ENCODE peak calls at places on chromosome 9, in eight cellular contexts. Q, W, X, G, P, L, E and V are unnamed samples.
A peak's percentile ranks its signal among the peaks of the same experiment; 100 is the strongest.

GRCh38 chr9:6944093-6944551 is 186.3 kb downstream of the KDM4C start:
- DNase-seq in Q (peak; percentile 59), W (no peak), X (no peak), G (peak; percentile 53), P (no peak), L (no peak), E (no peak), V (no peak)

GRCh38 chr9:122251351-122251750 is 13.3 kb downstream of the RBM18 start:
- DNase-seq in Q (no peak), W (no peak), X (no peak), G (no peak), P (no peak), L (no peak), E (no peak), V (no peak)

GRCh38 chr9:68733021-68733405 is 28.0 kb downstream of the PIP5K1B start:
- DNase-seq in Q (no peak), W (no peak), X (no peak), G (no peak), P (no peak), L (no peak), E (no peak), V (no peak)

GRCh38 chr9:102273952-102274351 is 535.5 kb upstream of the GRIN3A start:
- DNase-seq in Q (no peak), W (no peak), X (no peak), G (no peak), P (no peak), L (no peak), E (no peak), V (no peak)

GRCh38 chr9:5843450-5844249 is 10.7 kb upstream of the ERMP1 start:
- DNase-seq in Q (no peak), W (no peak), X (no peak), G (peak; percentile 34), P (no peak), L (no peak), E (peak; percentile 57), V (no peak)

GRCh38 chr9:37026936-37027581 is 7.0 kb downstream of the PAX5 start:
- DNase-seq in Q (no peak), W (no peak), X (no peak), G (no peak), P (no peak), L (no peak), E (no peak), V (no peak)

GRCh38 chr9:89806371-89807100 is 201.7 kb downstream of the GADD45G start:
- DNase-seq in Q (peak; percentile 8), W (no peak), X (no peak), G (no peak), P (no peak), L (peak; percentile 27), E (no peak), V (peak; percentile 52)

GRCh38 chr9:121344062-121344696 is 25.9 kb downstream of the STOM start:
- DNase-seq in Q (no peak), W (no peak), X (no peak), G (no peak), P (no peak), L (no peak), E (no peak), V (no peak)

GRCh38 chr9:121107041-121107440 is 32.3 kb downstream of the CNTRL start:
- DNase-seq in Q (no peak), W (no peak), X (no peak), G (no peak), P (no peak), L (no peak), E (peak; percentile 27), V (no peak)

GRCh38 chr9:125608488-125609224 is 98.4 kb downstream of the MAPKAP1 start:
- DNase-seq in Q (no peak), W (no peak), X (no peak), G (no peak), P (no peak), L (no peak), E (no peak), V (no peak)

GRCh38 chr9:35490155-35490909 is 421 bp downstream of the RUSC2 start:
- DNase-seq in Q (no peak), W (no peak), X (peak; percentile 33), G (no peak), P (no peak), L (no peak), E (peak; percentile 53), V (no peak)

GRCh38 chr9:124077915-124078572 is 66.5 kb downstream of the LHX2 start:
- DNase-seq in Q (peak; percentile 33), W (no peak), X (no peak), G (peak; percentile 16), P (no peak), L (no peak), E (no peak), V (no peak)

GRCh38 chr9:68685770-68686169 is 19.3 kb upstream of the PIP5K1B start:
- DNase-seq in Q (no peak), W (no peak), X (peak; percentile 82), G (no peak), P (peak; percentile 53), L (no peak), E (peak; percentile 30), V (no peak)

GRCh38 chr9:79598562-79599345 is 27.0 kb downstream of the TLE4 start:
- DNase-seq in Q (no peak), W (no peak), X (no peak), G (no peak), P (no peak), L (no peak), E (no peak), V (no peak)

GRCh38 chr9:33151601-33152000 is 15.5 kb downstream of the B4GALT1 start:
- DNase-seq in Q (no peak), W (no peak), X (no peak), G (no peak), P (no peak), L (no peak), E (no peak), V (no peak)

GRCh38 chr9:125815568-125815967 is 68.4 kb downstream of the PBX3 start:
- DNase-seq in Q (peak; percentile 55), W (no peak), X (no peak), G (no peak), P (no peak), L (no peak), E (no peak), V (peak; percentile 22)

GRCh38 chr9:4620046-4620765 is 41.9 kb upstream of the PLPP6 start:
- DNase-seq in Q (no peak), W (no peak), X (no peak), G (no peak), P (no peak), L (no peak), E (no peak), V (no peak)

GRCh38 chr9:76181020-76181641 is 213.1 kb downstream of the RFK start:
- DNase-seq in Q (peak; percentile 49), W (no peak), X (no peak), G (peak; percentile 48), P (no peak), L (no peak), E (peak; percentile 12), V (peak; percentile 22)

DNA sequence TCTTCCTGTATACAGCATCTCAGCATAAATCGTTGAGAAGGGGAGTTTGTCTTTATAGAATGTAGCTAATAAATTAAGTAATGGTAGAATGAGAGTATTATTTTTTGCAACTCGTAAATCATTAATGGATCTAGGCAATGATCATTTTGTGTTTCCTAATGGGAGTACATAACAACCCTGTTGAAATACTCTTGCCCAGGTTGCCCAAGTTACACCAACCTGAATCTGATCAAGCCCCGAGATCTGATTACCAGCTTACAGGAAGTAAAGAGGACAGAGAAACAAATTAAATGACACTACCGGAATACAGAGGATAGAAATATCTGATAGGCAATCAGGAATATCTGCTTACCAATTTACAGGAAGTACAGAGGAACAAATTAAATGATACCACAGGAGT is 107.3 kb downstream of the AOPEP start:
- DNase-seq in Q (no peak), W (no peak), X (no peak), G (no peak), P (no peak), L (no peak), E (no peak), V (no peak)
- H3K4me3 ChIP-seq in Q (no peak overlapping the region), W (no peak overlapping the region), X (no peak overlapping the region), G (no peak overlapping the region), P (no peak overlapping the region), L (no peak overlapping the region), E (no peak overlapping the region), V (no peak overlapping the region)

DNA sequence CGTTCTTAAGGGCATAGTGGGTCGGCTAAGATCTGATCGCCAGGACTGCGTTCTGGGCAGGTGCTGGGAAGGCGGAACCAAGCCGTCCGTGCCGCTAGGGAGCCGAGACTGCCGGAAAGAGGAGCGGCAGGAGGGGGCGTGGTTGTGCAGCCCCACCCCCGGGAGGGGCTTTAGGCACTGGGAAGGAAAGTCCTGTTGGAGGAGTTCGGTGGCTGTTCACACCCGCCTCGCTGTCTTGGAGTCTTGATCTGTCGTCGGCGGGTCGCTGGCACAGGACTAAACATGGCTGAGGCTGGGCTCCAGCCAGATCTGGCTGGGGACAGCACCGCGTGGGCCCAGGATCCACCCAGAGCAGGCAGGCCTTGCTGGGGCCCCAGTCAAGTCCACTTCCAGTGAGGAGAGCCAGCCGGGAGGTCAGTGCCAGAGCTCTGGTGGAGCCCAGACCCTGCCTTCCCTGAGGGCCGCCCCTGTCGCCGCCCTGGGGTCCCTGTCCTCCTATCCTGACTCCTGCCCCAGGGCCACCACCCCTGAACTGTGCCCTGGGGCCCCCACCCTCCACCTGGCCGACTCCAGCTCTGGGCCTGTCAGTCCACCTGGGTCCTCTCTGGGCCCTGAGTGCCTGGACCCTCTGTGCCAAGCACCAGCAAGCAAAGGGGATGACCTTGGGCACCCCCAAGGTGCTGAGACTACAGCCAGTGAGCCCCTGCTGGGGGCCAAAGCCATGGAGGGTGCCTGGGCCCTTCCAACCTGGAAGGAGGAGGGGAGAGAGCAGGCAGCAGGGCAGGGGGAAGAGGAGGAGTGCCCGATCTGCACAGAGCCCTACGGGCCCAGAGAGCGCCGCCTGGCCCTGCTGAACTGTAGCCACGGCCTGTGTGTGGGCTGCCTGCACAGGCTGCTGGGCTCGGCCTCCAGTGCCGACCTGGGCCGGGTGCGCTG is 4.5 kb downstream of the RNF208 start:
- DNase-seq in Q (peak; percentile 40), W (no peak), X (peak; percentile 94), G (no peak), P (peak; percentile 95), L (no peak), E (no peak), V (no peak)
- H3K4me3 ChIP-seq in Q (peak overlapping the region; percentile 44), W (no peak overlapping the region), X (peak overlapping the region; percentile 39), G (no peak overlapping the region), P (peak overlapping the region; percentile 46), L (no peak overlapping the region), E (no peak overlapping the region), V (peak overlapping the region; percentile 50)

GRCh38 chr9:127452481-127453092 is 1.3 kb downstream of the LRSAM1 start:
- DNase-seq in Q (peak; percentile 35), W (no peak), X (peak; percentile 90), G (no peak), P (peak; percentile 91), L (no peak), E (no peak), V (no peak)
- H3K4me3 ChIP-seq in Q (peak overlapping the region; percentile 96), W (peak overlapping the region; percentile 98), X (no peak overlapping the region), G (peak overlapping the region; percentile 88), P (peak overlapping the region; percentile 69), L (peak overlapping the region; percentile 94), E (peak overlapping the region; percentile 98), V (peak overlapping the region; percentile 97)

DNA sequence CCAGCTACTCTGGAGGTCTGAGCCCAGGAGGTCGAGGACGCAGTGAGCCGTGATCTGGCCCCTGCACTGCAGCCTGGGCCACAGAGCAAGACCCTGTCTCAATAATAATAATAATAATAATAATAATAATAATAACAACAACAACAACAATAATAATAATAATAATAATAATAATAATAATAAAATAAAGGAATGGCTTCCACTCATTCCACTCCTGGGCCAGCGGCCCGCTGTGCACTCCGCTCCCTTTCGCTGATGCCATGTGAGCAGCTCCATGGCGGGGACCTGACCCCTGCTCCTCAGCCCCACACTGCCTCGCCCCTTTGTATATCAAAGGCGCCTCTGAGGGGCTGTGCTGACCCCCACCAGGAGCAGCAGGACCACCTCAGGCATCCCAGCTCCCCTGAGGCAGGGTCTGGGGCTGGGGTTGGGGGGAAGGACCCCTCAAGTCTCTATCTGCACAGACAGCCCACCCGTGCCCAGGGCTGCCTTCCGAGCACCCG is 20.0 kb downstream of the GBGT1 start:
- DNase-seq in Q (no peak), W (no peak), X (no peak), G (no peak), P (peak; percentile 24), L (no peak), E (no peak), V (no peak)
- H3K4me3 ChIP-seq in Q (no peak overlapping the region), W (peak overlapping the region; percentile 22), X (peak overlapping the region; percentile 29), G (peak overlapping the region; percentile 30), P (peak overlapping the region; percentile 44), L (peak overlapping the region; percentile 41), E (peak overlapping the region; percentile 39), V (no peak overlapping the region)